ENCODE peak calls at places on chromosome X, in five cellular contexts. F is NCI-H1105, Y is fibroblast of the aortic adventitia, H is HuH-7, G is uterus. M is an unnamed sample.

GRCh38 chrX:154529206-154529612 is 13.2 kb upstream of the FAM3A start:
- DNase-seq in F (no peak), Y (peak), H (no peak), G (no peak), M (no peak)

GRCh38 chrX:39577976-39578962 is 519.5 kb downstream of the BCOR start:
- DNase-seq in F (no peak), Y (peak), H (no peak), G (peak), M (peak)

GRCh38 chrX:16148896-16149295 is 18.4 kb upstream of the MAGEB17 start:
- DNase-seq in F (no peak), Y (no peak), H (no peak), G (no peak), M (no peak)

GRCh38 chrX:20523626-20524312 is 257.1 kb upstream of the RPS6KA3 start:
- DNase-seq in F (no peak), Y (no peak), H (no peak), G (no peak), M (no peak)

GRCh38 chrX:3520987-3521875 is 174.8 kb upstream of the MXRA5 start:
- DNase-seq in F (no peak), Y (peak), H (no peak), G (no peak), M (no peak)

GRCh38 chrX:103376979-103377324 is 614 bp downstream of the BEX3 start:
- DNase-seq in F (peak), Y (peak), H (no peak), G (no peak), M (peak)

GRCh38 chrX:39170432-39170831 is 369.2 kb downstream of the MID1IP1 start:
- DNase-seq in F (no peak), Y (no peak), H (no peak), G (no peak), M (no peak)

GRCh38 chrX:46649421-46650260 is 76.1 kb downstream of the CHST7 start:
- DNase-seq in F (no peak), Y (no peak), H (no peak), G (peak), M (peak)

GRCh38 chrX:66638591-66639500 is at the start of gene EDA2R:
- DNase-seq in F (no peak), Y (peak), H (no peak), G (peak), M (peak)

GRCh38 chrX:149903889-149904748 is 23.1 kb downstream of the MAGEA8 start:
- DNase-seq in F (no peak), Y (peak), H (no peak), G (no peak), M (no peak)